ENCODE peak calls at places on chromosome 2, in eight cellular contexts. One of them, this sample, is unnamed.

GRCh38 chr2:46351388-46352141 is 54.4 kb downstream of the EPAS1 start:
- DNase-seq in ELF-1: no peak
- DNase-seq in activated CD4-positive, alpha-beta T cell treated with anti-CD3 and anti-CD28 coated beads, Interleukin-2, amount 50 U/mL, for 1 hour: peak; percentile 60
- DNase-seq in stimulated activated CD8-positive, alpha-beta memory T cell treated with anti-CD3 and anti-CD28 coated beads, Interleukin-15, amount 100 ng/mL, for 24 hours: peak; percentile 18
- DNase-seq in H54: no peak
- DNase-seq in RWPE1: no peak
- DNase-seq in body of pancreas: no peak
- DNase-seq in SW 1271: no peak
- DNase-seq in this sample: no peak

GRCh38 chr2:178912416-178913056 is 105.3 kb upstream of the TTN start:
- DNase-seq in body of pancreas: no peak
- DNase-seq in SW 1271: no peak
- DNase-seq in stimulated activated CD8-positive, alpha-beta memory T cell treated with anti-CD3 and anti-CD28 coated beads, Interleukin-15, amount 100 ng/mL, for 24 hours: no peak
- DNase-seq in H54: no peak
- DNase-seq in activated CD4-positive, alpha-beta T cell treated with anti-CD3 and anti-CD28 coated beads, Interleukin-2, amount 50 U/mL, for 1 hour: no peak
- DNase-seq in RWPE1: no peak
- DNase-seq in ELF-1: no peak
- DNase-seq in this sample: no peak

GRCh38 chr2:101559576-101559975 is 84.7 kb upstream of the RFX8 start:
- DNase-seq in stimulated activated CD8-positive, alpha-beta memory T cell treated with anti-CD3 and anti-CD28 coated beads, Interleukin-15, amount 100 ng/mL, for 24 hours: no peak
- DNase-seq in H54: no peak
- DNase-seq in body of pancreas: no peak
- DNase-seq in SW 1271: no peak
- DNase-seq in activated CD4-positive, alpha-beta T cell treated with anti-CD3 and anti-CD28 coated beads, Interleukin-2, amount 50 U/mL, for 1 hour: no peak
- DNase-seq in ELF-1: peak; percentile 28
- DNase-seq in RWPE1: peak; percentile 28
- DNase-seq in this sample: no peak

GRCh38 chr2:237096911-237097310 is 11.2 kb downstream of the COPS8 start:
- DNase-seq in activated CD4-positive, alpha-beta T cell treated with anti-CD3 and anti-CD28 coated beads, Interleukin-2, amount 50 U/mL, for 1 hour: no peak
- DNase-seq in stimulated activated CD8-positive, alpha-beta memory T cell treated with anti-CD3 and anti-CD28 coated beads, Interleukin-15, amount 100 ng/mL, for 24 hours: no peak
- DNase-seq in ELF-1: no peak
- DNase-seq in RWPE1: no peak
- DNase-seq in H54: no peak
- DNase-seq in body of pancreas: no peak
- DNase-seq in SW 1271: no peak
- DNase-seq in this sample: no peak

GRCh38 chr2:216298719-216299118 is 73.6 kb downstream of the MARCHF4 start:
- DNase-seq in stimulated activated CD8-positive, alpha-beta memory T cell treated with anti-CD3 and anti-CD28 coated beads, Interleukin-15, amount 100 ng/mL, for 24 hours: no peak
- DNase-seq in RWPE1: peak; percentile 69
- DNase-seq in SW 1271: peak; percentile 57
- DNase-seq in ELF-1: no peak
- DNase-seq in activated CD4-positive, alpha-beta T cell treated with anti-CD3 and anti-CD28 coated beads, Interleukin-2, amount 50 U/mL, for 1 hour: no peak
- DNase-seq in H54: peak; percentile 56
- DNase-seq in body of pancreas: no peak
- DNase-seq in this sample: no peak

GRCh38 chr2:46268196-46268595 is 29.0 kb upstream of the EPAS1 start:
- DNase-seq in body of pancreas: no peak
- DNase-seq in activated CD4-positive, alpha-beta T cell treated with anti-CD3 and anti-CD28 coated beads, Interleukin-2, amount 50 U/mL, for 1 hour: no peak
- DNase-seq in H54: no peak
- DNase-seq in ELF-1: no peak
- DNase-seq in stimulated activated CD8-positive, alpha-beta memory T cell treated with anti-CD3 and anti-CD28 coated beads, Interleukin-15, amount 100 ng/mL, for 24 hours: no peak
- DNase-seq in SW 1271: no peak
- DNase-seq in RWPE1: no peak
- DNase-seq in this sample: no peak

GRCh38 chr2:134301099-134301970 is 47.5 kb downstream of the MGAT5 start:
- DNase-seq in SW 1271: no peak
- DNase-seq in ELF-1: no peak
- DNase-seq in body of pancreas: no peak
- DNase-seq in RWPE1: peak; percentile 20
- DNase-seq in H54: no peak
- DNase-seq in activated CD4-positive, alpha-beta T cell treated with anti-CD3 and anti-CD28 coated beads, Interleukin-2, amount 50 U/mL, for 1 hour: no peak
- DNase-seq in stimulated activated CD8-positive, alpha-beta memory T cell treated with anti-CD3 and anti-CD28 coated beads, Interleukin-15, amount 100 ng/mL, for 24 hours: no peak
- DNase-seq in this sample: peak; percentile 52

GRCh38 chr2:203631068-203631757 is 75.2 kb upstream of the CD28 start:
- DNase-seq in ELF-1: no peak
- DNase-seq in H54: no peak
- DNase-seq in activated CD4-positive, alpha-beta T cell treated with anti-CD3 and anti-CD28 coated beads, Interleukin-2, amount 50 U/mL, for 1 hour: no peak
- DNase-seq in SW 1271: no peak
- DNase-seq in RWPE1: no peak
- DNase-seq in body of pancreas: no peak
- DNase-seq in stimulated activated CD8-positive, alpha-beta memory T cell treated with anti-CD3 and anti-CD28 coated beads, Interleukin-15, amount 100 ng/mL, for 24 hours: no peak
- DNase-seq in this sample: no peak

GRCh38 chr2:211114826-211115450 is 558.5 kb downstream of the CPS1 start:
- DNase-seq in SW 1271: no peak
- DNase-seq in RWPE1: no peak
- DNase-seq in body of pancreas: no peak
- DNase-seq in ELF-1: no peak
- DNase-seq in H54: no peak
- DNase-seq in activated CD4-positive, alpha-beta T cell treated with anti-CD3 and anti-CD28 coated beads, Interleukin-2, amount 50 U/mL, for 1 hour: no peak
- DNase-seq in stimulated activated CD8-positive, alpha-beta memory T cell treated with anti-CD3 and anti-CD28 coated beads, Interleukin-15, amount 100 ng/mL, for 24 hours: no peak
- DNase-seq in this sample: no peak

GRCh38 chr2:224038049-224038829 is 847 bp downstream of the SERPINE2 start:
- DNase-seq in ELF-1: peak; percentile 65
- DNase-seq in activated CD4-positive, alpha-beta T cell treated with anti-CD3 and anti-CD28 coated beads, Interleukin-2, amount 50 U/mL, for 1 hour: peak; percentile 23
- DNase-seq in RWPE1: peak; percentile 68
- DNase-seq in SW 1271: no peak
- DNase-seq in body of pancreas: peak; percentile 30
- DNase-seq in stimulated activated CD8-positive, alpha-beta memory T cell treated with anti-CD3 and anti-CD28 coated beads, Interleukin-15, amount 100 ng/mL, for 24 hours: no peak
- DNase-seq in H54: peak; percentile 44
- DNase-seq in this sample: no peak

GRCh38 chr2:207871911-207872310 is 102.2 kb upstream of the FZD5 start:
- DNase-seq in RWPE1: no peak
- DNase-seq in SW 1271: no peak
- DNase-seq in ELF-1: no peak
- DNase-seq in activated CD4-positive, alpha-beta T cell treated with anti-CD3 and anti-CD28 coated beads, Interleukin-2, amount 50 U/mL, for 1 hour: no peak
- DNase-seq in H54: no peak
- DNase-seq in stimulated activated CD8-positive, alpha-beta memory T cell treated with anti-CD3 and anti-CD28 coated beads, Interleukin-15, amount 100 ng/mL, for 24 hours: no peak
- DNase-seq in body of pancreas: no peak
- DNase-seq in this sample: no peak

GRCh38 chr2:172131713-172132555 is 29.2 kb upstream of the DLX2 start:
- DNase-seq in RWPE1: no peak
- DNase-seq in H54: no peak
- DNase-seq in ELF-1: peak; percentile 75
- DNase-seq in stimulated activated CD8-positive, alpha-beta memory T cell treated with anti-CD3 and anti-CD28 coated beads, Interleukin-15, amount 100 ng/mL, for 24 hours: no peak
- DNase-seq in body of pancreas: no peak
- DNase-seq in SW 1271: no peak
- DNase-seq in activated CD4-positive, alpha-beta T cell treated with anti-CD3 and anti-CD28 coated beads, Interleukin-2, amount 50 U/mL, for 1 hour: no peak
- DNase-seq in this sample: no peak

GRCh38 chr2:119660343-119660658 is 18.7 kb upstream of the TMEM177 start:
- DNase-seq in ELF-1: no peak
- DNase-seq in RWPE1: no peak
- DNase-seq in body of pancreas: no peak
- DNase-seq in activated CD4-positive, alpha-beta T cell treated with anti-CD3 and anti-CD28 coated beads, Interleukin-2, amount 50 U/mL, for 1 hour: no peak
- DNase-seq in SW 1271: no peak
- DNase-seq in stimulated activated CD8-positive, alpha-beta memory T cell treated with anti-CD3 and anti-CD28 coated beads, Interleukin-15, amount 100 ng/mL, for 24 hours: no peak
- DNase-seq in H54: no peak
- DNase-seq in this sample: no peak

GRCh38 chr2:42722328-42723190 is 41.4 kb downstream of the OXER1 start:
- DNase-seq in SW 1271: no peak
- DNase-seq in activated CD4-positive, alpha-beta T cell treated with anti-CD3 and anti-CD28 coated beads, Interleukin-2, amount 50 U/mL, for 1 hour: no peak
- DNase-seq in stimulated activated CD8-positive, alpha-beta memory T cell treated with anti-CD3 and anti-CD28 coated beads, Interleukin-15, amount 100 ng/mL, for 24 hours: no peak
- DNase-seq in RWPE1: peak; percentile 8
- DNase-seq in H54: peak; percentile 9
- DNase-seq in ELF-1: peak; percentile 49
- DNase-seq in body of pancreas: peak; percentile 68
- DNase-seq in this sample: peak; percentile 43

GRCh38 chr2:46850742-46851141 is 64.9 kb downstream of the MCFD2 start:
- DNase-seq in stimulated activated CD8-positive, alpha-beta memory T cell treated with anti-CD3 and anti-CD28 coated beads, Interleukin-15, amount 100 ng/mL, for 24 hours: no peak
- DNase-seq in SW 1271: no peak
- DNase-seq in H54: peak; percentile 80
- DNase-seq in activated CD4-positive, alpha-beta T cell treated with anti-CD3 and anti-CD28 coated beads, Interleukin-2, amount 50 U/mL, for 1 hour: no peak
- DNase-seq in RWPE1: peak; percentile 72
- DNase-seq in body of pancreas: peak; percentile 70
- DNase-seq in ELF-1: no peak
- DNase-seq in this sample: no peak

GRCh38 chr2:135925571-135925970 is 49.3 kb upstream of the MCM6 start:
- DNase-seq in ELF-1: no peak
- DNase-seq in body of pancreas: no peak
- DNase-seq in stimulated activated CD8-positive, alpha-beta memory T cell treated with anti-CD3 and anti-CD28 coated beads, Interleukin-15, amount 100 ng/mL, for 24 hours: no peak
- DNase-seq in activated CD4-positive, alpha-beta T cell treated with anti-CD3 and anti-CD28 coated beads, Interleukin-2, amount 50 U/mL, for 1 hour: no peak
- DNase-seq in SW 1271: no peak
- DNase-seq in RWPE1: no peak
- DNase-seq in H54: no peak
- DNase-seq in this sample: no peak

GRCh38 chr2:3785220-3785889 is 82.0 kb downstream of the DCDC2C start:
- DNase-seq in H54: no peak
- DNase-seq in activated CD4-positive, alpha-beta T cell treated with anti-CD3 and anti-CD28 coated beads, Interleukin-2, amount 50 U/mL, for 1 hour: no peak
- DNase-seq in stimulated activated CD8-positive, alpha-beta memory T cell treated with anti-CD3 and anti-CD28 coated beads, Interleukin-15, amount 100 ng/mL, for 24 hours: no peak
- DNase-seq in RWPE1: peak; percentile 37
- DNase-seq in ELF-1: peak; percentile 48
- DNase-seq in SW 1271: no peak
- DNase-seq in body of pancreas: no peak
- DNase-seq in this sample: no peak

GRCh38 chr2:120441744-120442471 is 96.0 kb downstream of the INHBB start:
- DNase-seq in SW 1271: no peak
- DNase-seq in activated CD4-positive, alpha-beta T cell treated with anti-CD3 and anti-CD28 coated beads, Interleukin-2, amount 50 U/mL, for 1 hour: no peak
- DNase-seq in RWPE1: peak; percentile 45
- DNase-seq in stimulated activated CD8-positive, alpha-beta memory T cell treated with anti-CD3 and anti-CD28 coated beads, Interleukin-15, amount 100 ng/mL, for 24 hours: no peak
- DNase-seq in body of pancreas: peak; percentile 87
- DNase-seq in ELF-1: peak; percentile 67
- DNase-seq in H54: no peak
- DNase-seq in this sample: peak; percentile 79

GRCh38 chr2:64876137-64876647 is 113.0 kb upstream of the SLC1A4 start:
- DNase-seq in stimulated activated CD8-positive, alpha-beta memory T cell treated with anti-CD3 and anti-CD28 coated beads, Interleukin-15, amount 100 ng/mL, for 24 hours: no peak
- DNase-seq in RWPE1: peak; percentile 82
- DNase-seq in activated CD4-positive, alpha-beta T cell treated with anti-CD3 and anti-CD28 coated beads, Interleukin-2, amount 50 U/mL, for 1 hour: no peak
- DNase-seq in SW 1271: no peak
- DNase-seq in ELF-1: peak; percentile 85
- DNase-seq in H54: peak; percentile 72
- DNase-seq in body of pancreas: no peak
- DNase-seq in this sample: peak; percentile 71

GRCh38 chr2:20481798-20482405 is 35.0 kb downstream of the RHOB start:
- DNase-seq in H54: no peak
- DNase-seq in activated CD4-positive, alpha-beta T cell treated with anti-CD3 and anti-CD28 coated beads, Interleukin-2, amount 50 U/mL, for 1 hour: no peak
- DNase-seq in SW 1271: no peak
- DNase-seq in body of pancreas: no peak
- DNase-seq in ELF-1: no peak
- DNase-seq in RWPE1: no peak
- DNase-seq in stimulated activated CD8-positive, alpha-beta memory T cell treated with anti-CD3 and anti-CD28 coated beads, Interleukin-15, amount 100 ng/mL, for 24 hours: no peak
- DNase-seq in this sample: no peak

GRCh38 chr2:98505991-98506664 is 61.5 kb downstream of the INPP4A start:
- DNase-seq in activated CD4-positive, alpha-beta T cell treated with anti-CD3 and anti-CD28 coated beads, Interleukin-2, amount 50 U/mL, for 1 hour: no peak
- DNase-seq in SW 1271: no peak
- DNase-seq in ELF-1: no peak
- DNase-seq in stimulated activated CD8-positive, alpha-beta memory T cell treated with anti-CD3 and anti-CD28 coated beads, Interleukin-15, amount 100 ng/mL, for 24 hours: no peak
- DNase-seq in body of pancreas: no peak
- DNase-seq in RWPE1: no peak
- DNase-seq in H54: no peak
- DNase-seq in this sample: no peak

GRCh38 chr2:218427741-218428140 is 8.8 kb downstream of the VIL1 start:
- DNase-seq in RWPE1: no peak
- DNase-seq in SW 1271: no peak
- DNase-seq in stimulated activated CD8-positive, alpha-beta memory T cell treated with anti-CD3 and anti-CD28 coated beads, Interleukin-15, amount 100 ng/mL, for 24 hours: no peak
- DNase-seq in ELF-1: no peak
- DNase-seq in activated CD4-positive, alpha-beta T cell treated with anti-CD3 and anti-CD28 coated beads, Interleukin-2, amount 50 U/mL, for 1 hour: no peak
- DNase-seq in body of pancreas: no peak
- DNase-seq in H54: no peak
- DNase-seq in this sample: no peak

GRCh38 chr2:88254437-88255081 is 84.4 kb downstream of the THNSL2 start:
- DNase-seq in activated CD4-positive, alpha-beta T cell treated with anti-CD3 and anti-CD28 coated beads, Interleukin-2, amount 50 U/mL, for 1 hour: no peak
- DNase-seq in RWPE1: peak; percentile 36
- DNase-seq in H54: no peak
- DNase-seq in stimulated activated CD8-positive, alpha-beta memory T cell treated with anti-CD3 and anti-CD28 coated beads, Interleukin-15, amount 100 ng/mL, for 24 hours: no peak
- DNase-seq in body of pancreas: no peak
- DNase-seq in SW 1271: no peak
- DNase-seq in ELF-1: no peak
- DNase-seq in this sample: no peak

GRCh38 chr2:72980535-72981217 is 63.4 kb downstream of the EMX1 start:
- DNase-seq in SW 1271: no peak
- DNase-seq in RWPE1: peak; percentile 28
- DNase-seq in activated CD4-positive, alpha-beta T cell treated with anti-CD3 and anti-CD28 coated beads, Interleukin-2, amount 50 U/mL, for 1 hour: no peak
- DNase-seq in ELF-1: peak; percentile 23
- DNase-seq in stimulated activated CD8-positive, alpha-beta memory T cell treated with anti-CD3 and anti-CD28 coated beads, Interleukin-15, amount 100 ng/mL, for 24 hours: no peak
- DNase-seq in H54: peak; percentile 50
- DNase-seq in body of pancreas: no peak
- DNase-seq in this sample: no peak

GRCh38 chr2:132804045-132804444 is 134.0 kb upstream of the LYPD1 start:
- DNase-seq in body of pancreas: no peak
- DNase-seq in RWPE1: no peak
- DNase-seq in H54: no peak
- DNase-seq in stimulated activated CD8-positive, alpha-beta memory T cell treated with anti-CD3 and anti-CD28 coated beads, Interleukin-15, amount 100 ng/mL, for 24 hours: no peak
- DNase-seq in SW 1271: no peak
- DNase-seq in activated CD4-positive, alpha-beta T cell treated with anti-CD3 and anti-CD28 coated beads, Interleukin-2, amount 50 U/mL, for 1 hour: no peak
- DNase-seq in ELF-1: no peak
- DNase-seq in this sample: peak; percentile 64

GRCh38 chr2:138029238-138029637 is 65.0 kb downstream of the HNMT start:
- DNase-seq in activated CD4-positive, alpha-beta T cell treated with anti-CD3 and anti-CD28 coated beads, Interleukin-2, amount 50 U/mL, for 1 hour: no peak
- DNase-seq in stimulated activated CD8-positive, alpha-beta memory T cell treated with anti-CD3 and anti-CD28 coated beads, Interleukin-15, amount 100 ng/mL, for 24 hours: no peak
- DNase-seq in SW 1271: no peak
- DNase-seq in RWPE1: no peak
- DNase-seq in H54: no peak
- DNase-seq in ELF-1: no peak
- DNase-seq in body of pancreas: no peak
- DNase-seq in this sample: no peak

GRCh38 chr2:51237626-51238271 is 205.8 kb upstream of the NRXN1 start:
- DNase-seq in RWPE1: no peak
- DNase-seq in H54: no peak
- DNase-seq in body of pancreas: no peak
- DNase-seq in stimulated activated CD8-positive, alpha-beta memory T cell treated with anti-CD3 and anti-CD28 coated beads, Interleukin-15, amount 100 ng/mL, for 24 hours: no peak
- DNase-seq in ELF-1: no peak
- DNase-seq in activated CD4-positive, alpha-beta T cell treated with anti-CD3 and anti-CD28 coated beads, Interleukin-2, amount 50 U/mL, for 1 hour: no peak
- DNase-seq in SW 1271: no peak
- DNase-seq in this sample: no peak

GRCh38 chr2:61762292-61762691 is 91.6 kb downstream of the FAM161A start:
- DNase-seq in H54: no peak
- DNase-seq in activated CD4-positive, alpha-beta T cell treated with anti-CD3 and anti-CD28 coated beads, Interleukin-2, amount 50 U/mL, for 1 hour: no peak
- DNase-seq in stimulated activated CD8-positive, alpha-beta memory T cell treated with anti-CD3 and anti-CD28 coated beads, Interleukin-15, amount 100 ng/mL, for 24 hours: no peak
- DNase-seq in RWPE1: no peak
- DNase-seq in SW 1271: no peak
- DNase-seq in ELF-1: no peak
- DNase-seq in body of pancreas: no peak
- DNase-seq in this sample: no peak

GRCh38 chr2:205612661-205613060 is 69.6 kb upstream of the NRP2 start:
- DNase-seq in activated CD4-positive, alpha-beta T cell treated with anti-CD3 and anti-CD28 coated beads, Interleukin-2, amount 50 U/mL, for 1 hour: no peak
- DNase-seq in SW 1271: no peak
- DNase-seq in stimulated activated CD8-positive, alpha-beta memory T cell treated with anti-CD3 and anti-CD28 coated beads, Interleukin-15, amount 100 ng/mL, for 24 hours: peak; percentile 8
- DNase-seq in H54: no peak
- DNase-seq in ELF-1: no peak
- DNase-seq in body of pancreas: no peak
- DNase-seq in RWPE1: no peak
- DNase-seq in this sample: no peak

GRCh38 chr2:234816491-234816890 is 135.3 kb upstream of the SH3BP4 start:
- DNase-seq in stimulated activated CD8-positive, alpha-beta memory T cell treated with anti-CD3 and anti-CD28 coated beads, Interleukin-15, amount 100 ng/mL, for 24 hours: no peak
- DNase-seq in activated CD4-positive, alpha-beta T cell treated with anti-CD3 and anti-CD28 coated beads, Interleukin-2, amount 50 U/mL, for 1 hour: no peak
- DNase-seq in body of pancreas: no peak
- DNase-seq in H54: no peak
- DNase-seq in ELF-1: no peak
- DNase-seq in SW 1271: no peak
- DNase-seq in RWPE1: no peak
- DNase-seq in this sample: peak; percentile 31

GRCh38 chr2:28348149-28348567 is 44.5 kb upstream of the FOSL2 start:
- DNase-seq in RWPE1: no peak
- DNase-seq in stimulated activated CD8-positive, alpha-beta memory T cell treated with anti-CD3 and anti-CD28 coated beads, Interleukin-15, amount 100 ng/mL, for 24 hours: no peak
- DNase-seq in ELF-1: no peak
- DNase-seq in SW 1271: no peak
- DNase-seq in H54: no peak
- DNase-seq in activated CD4-positive, alpha-beta T cell treated with anti-CD3 and anti-CD28 coated beads, Interleukin-2, amount 50 U/mL, for 1 hour: peak; percentile 47
- DNase-seq in body of pancreas: no peak
- DNase-seq in this sample: no peak

GRCh38 chr2:236088368-236089057 is 79.7 kb downstream of the GBX2 start:
- DNase-seq in activated CD4-positive, alpha-beta T cell treated with anti-CD3 and anti-CD28 coated beads, Interleukin-2, amount 50 U/mL, for 1 hour: no peak
- DNase-seq in ELF-1: no peak
- DNase-seq in H54: no peak
- DNase-seq in stimulated activated CD8-positive, alpha-beta memory T cell treated with anti-CD3 and anti-CD28 coated beads, Interleukin-15, amount 100 ng/mL, for 24 hours: no peak
- DNase-seq in body of pancreas: no peak
- DNase-seq in SW 1271: no peak
- DNase-seq in RWPE1: no peak
- DNase-seq in this sample: no peak

GRCh38 chr2:584863-585823 is 92.1 kb downstream of the TMEM18 start:
- DNase-seq in activated CD4-positive, alpha-beta T cell treated with anti-CD3 and anti-CD28 coated beads, Interleukin-2, amount 50 U/mL, for 1 hour: peak; percentile 15
- DNase-seq in SW 1271: no peak
- DNase-seq in RWPE1: no peak
- DNase-seq in H54: no peak
- DNase-seq in stimulated activated CD8-positive, alpha-beta memory T cell treated with anti-CD3 and anti-CD28 coated beads, Interleukin-15, amount 100 ng/mL, for 24 hours: no peak
- DNase-seq in body of pancreas: no peak
- DNase-seq in ELF-1: peak; percentile 62
- DNase-seq in this sample: no peak

GRCh38 chr2:47016172-47016913 is 100.7 kb upstream of the MCFD2 start:
- DNase-seq in ELF-1: peak; percentile 77
- DNase-seq in H54: peak; percentile 99
- DNase-seq in activated CD4-positive, alpha-beta T cell treated with anti-CD3 and anti-CD28 coated beads, Interleukin-2, amount 50 U/mL, for 1 hour: no peak
- DNase-seq in stimulated activated CD8-positive, alpha-beta memory T cell treated with anti-CD3 and anti-CD28 coated beads, Interleukin-15, amount 100 ng/mL, for 24 hours: no peak
- DNase-seq in body of pancreas: no peak
- DNase-seq in SW 1271: peak; percentile 90
- DNase-seq in RWPE1: peak; percentile 79
- DNase-seq in this sample: no peak

This sample was measured in COLO829.